ENCODE peak calls at places on chromosomes 4 and X, in five cellular contexts. F, M, L, H and G are unnamed samples.

GRCh38 chr4:142282870-142283431 is 563.1 kb downstream of the INPP4B start:
- DNase-seq in H (no peak), M (no peak), F (no peak), L (no peak), G (no peak)

GRCh38 chrX:84415155-84415554 is 87.1 kb downstream of the HDX start:
- DNase-seq in F (no peak), H (no peak), L (no peak), M (no peak), G (no peak)

GRCh38 chr4:7779194-7779768 is 160.4 kb downstream of the AFAP1 start:
- DNase-seq in M (no peak), L (no peak), H (no peak), F (no peak), G (no peak)

GRCh38 chrX:69424161-69424560 is 80.0 kb upstream of the NALF2 start:
- DNase-seq in H (no peak), M (no peak), F (no peak), L (no peak), G (no peak)

GRCh38 chr4:120769227-120769626 is 153.3 kb downstream of the PRDM5 start:
- DNase-seq in M (peak; percentile 1), F (no peak), L (no peak), H (no peak), G (no peak)

GRCh38 chr4:162866565-162866964 is 300.1 kb downstream of the NAF1 start:
- DNase-seq in H (no peak), L (no peak), F (no peak), M (no peak), G (no peak)

GRCh38 chr4:110287130-110287529 is 88.7 kb upstream of the ELOVL6 start:
- DNase-seq in M (peak; percentile 89), H (no peak), L (peak; percentile 69), F (no peak), G (peak; percentile 71)

GRCh38 chrX:39327255-39327654 is 526.0 kb downstream of the MID1IP1 start:
- DNase-seq in M (no peak), H (no peak), F (no peak), L (no peak), G (no peak)

GRCh38 chr4:62225972-62226371 is 1025.8 kb downstream of the ADGRL3 start:
- DNase-seq in M (no peak), H (no peak), F (no peak), L (no peak), G (no peak)

GRCh38 chrX:9542765-9543119 is 77.9 kb downstream of the TBL1X start:
- DNase-seq in M (no peak), H (no peak), F (no peak), L (no peak), G (no peak)

GRCh38 chr4:125115941-125116340 is 198.8 kb upstream of the FAT4 start:
- DNase-seq in M (no peak), L (no peak), H (no peak), F (no peak), G (no peak)

GRCh38 chrX:149508467-149508866 is 3.4 kb upstream of the IDS start:
- DNase-seq in H (no peak), F (no peak), M (no peak), L (no peak), G (no peak)

GRCh38 chr4:182886768-182887167 is 30.4 kb downstream of the DCTD start:
- DNase-seq in L (no peak), H (no peak), F (no peak), M (no peak), G (no peak)

GRCh38 chrX:22025751-22026150 is 6.4 kb upstream of the PHEX start:
- DNase-seq in H (no peak), L (no peak), M (no peak), F (no peak), G (no peak)

GRCh38 chr4:20430555-20430954 is 178.8 kb downstream of the SLIT2 start:
- DNase-seq in L (no peak), F (no peak), H (no peak), M (peak; percentile 12), G (no peak)

GRCh38 chr4:5839751-5840674 is 52.9 kb downstream of the CRMP1 start:
- DNase-seq in M (no peak), H (no peak), L (no peak), F (no peak), G (no peak)

GRCh38 chr4:108045687-108046024 is 56.0 kb downstream of the HADH start:
- DNase-seq in H (peak; percentile 76), M (peak; percentile 9), L (no peak), F (no peak), G (no peak)

GRCh38 chrX:107449490-107450175 is at the start of gene FRMPD3:
- DNase-seq in L (no peak), F (no peak), M (no peak), H (no peak), G (no peak)

GRCh38 chr4:74578329-74578728 is 133.4 kb downstream of the AREG start:
- DNase-seq in M (no peak), L (no peak), F (no peak), H (no peak), G (no peak)

GRCh38 chr4:48047421-48047844 is 30.9 kb downstream of the NIPAL1 start:
- DNase-seq in F (no peak), L (peak; percentile 65), H (no peak), M (no peak), G (peak; percentile 50)

GRCh38 chrX:39819921-39820849 is 277.6 kb downstream of the BCOR start:
- DNase-seq in H (no peak), L (no peak), M (no peak), F (no peak), G (no peak)

GRCh38 chr4:156695163-156695562 is 276.4 kb downstream of the PDGFC start:
- DNase-seq in M (no peak), F (no peak), L (no peak), H (no peak), G (no peak)

GRCh38 chr4:15656038-15656470 is 897 bp upstream of the FBXL5 start:
- DNase-seq in L (no peak), F (no peak), H (no peak), M (no peak), G (no peak)

GRCh38 chr4:150679018-150679766 is 97.2 kb downstream of the MAB21L2 start:
- DNase-seq in M (peak; percentile 35), H (no peak), L (no peak), F (no peak), G (no peak)

GRCh38 chr4:2964077-2964471 is 703 bp downstream of the GRK4 start:
- DNase-seq in M (no peak), H (no peak), F (no peak), L (no peak), G (peak; percentile 38)

GRCh38 chr4:139633661-139634060 is 32.0 kb upstream of the MGST2 start:
- DNase-seq in H (no peak), L (no peak), F (no peak), M (no peak), G (no peak)

GRCh38 chrX:136162827-136163427 is 15.6 kb downstream of the FHL1 start:
- DNase-seq in M (peak; percentile 45), H (no peak), F (no peak), L (peak; percentile 28), G (no peak)

GRCh38 chr4:63784822-63785221 is 624.4 kb downstream of the TECRL start:
- DNase-seq in H (no peak), M (no peak), F (no peak), L (no peak), G (no peak)

GRCh38 chr4:6767725-6768538 is 14.6 kb upstream of the KIAA0232 start:
- DNase-seq in M (no peak), H (no peak), F (no peak), L (no peak), G (no peak)

GRCh38 chr4:13892739-13893105 is 265.2 kb upstream of the BOD1L1 start:
- DNase-seq in M (no peak), F (no peak), L (no peak), H (no peak), G (no peak)

GRCh38 chr4:52825311-52826090 is 36.6 kb upstream of the RASL11B start:
- DNase-seq in H (no peak), F (no peak), M (no peak), L (no peak), G (no peak)

GRCh38 chr4:27381806-27382205 is 521.2 kb downstream of the STIM2 start:
- DNase-seq in M (no peak), L (no peak), F (no peak), H (no peak), G (no peak)

GRCh38 chr4:157722146-157722545 is 450.7 kb downstream of the GASK1B start:
- DNase-seq in L (no peak), H (no peak), F (no peak), M (peak; percentile 32), G (no peak)

GRCh38 chr4:56320293-56320692 is 67.0 kb downstream of the AASDH start:
- DNase-seq in L (no peak), F (no peak), M (peak; percentile 33), H (no peak), G (no peak)

GRCh38 chr4:61462451-61463326 is 262.6 kb downstream of the ADGRL3 start:
- DNase-seq in L (no peak), H (no peak), F (no peak), M (peak; percentile 89), G (no peak)

GRCh38 chrX:133639726-133640125 is 224.4 kb upstream of the GPC4 start:
- DNase-seq in H (no peak), M (no peak), F (no peak), L (no peak), G (no peak)

GRCh38 chr4:53461244-53461643 is 83.8 kb downstream of the FIP1L1 start:
- DNase-seq in M (no peak), F (no peak), H (no peak), L (no peak), G (no peak)

GRCh38 chr4:995311-996026 is 2.3 kb upstream of the SLC26A1 start:
- DNase-seq in H (peak; percentile 25), F (no peak), L (no peak), M (no peak), G (no peak)
- TF ChIP-seq CTCF in H (no peak), F (no peak), L (no peak), M (no peak), G (no peak)

DNA sequence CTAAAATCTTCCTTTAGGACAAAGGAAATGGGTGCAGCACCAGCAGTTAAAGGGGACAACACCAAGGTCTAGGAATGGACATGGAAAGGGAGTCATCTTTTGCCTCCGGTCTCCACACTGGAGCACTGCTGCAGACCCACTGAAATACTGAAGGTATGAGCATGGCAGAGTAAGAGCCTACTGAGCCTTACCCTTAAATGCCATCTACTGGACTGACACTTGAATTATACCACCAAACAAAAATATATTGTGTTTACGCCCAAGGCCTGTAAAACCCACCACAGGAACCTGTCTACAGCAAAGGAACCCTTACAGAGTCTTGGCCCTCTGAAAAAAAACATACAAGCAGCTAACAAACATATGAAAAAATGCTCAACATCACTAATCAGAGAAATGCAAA is 443.4 kb downstream of the CCSER1 start:
- DNase-seq in M (no peak), F (no peak), H (no peak), L (no peak), G (no peak)
- TF ChIP-seq CTCF in M (no peak), F (no peak), H (no peak), L (no peak), G (no peak)

GRCh38 chrX:47637546-47638195 is 7.9 kb upstream of the CFP start:
- DNase-seq in M (no peak), F (no peak), H (no peak), L (peak; percentile 74), G (peak; percentile 70)
- TF ChIP-seq CTCF in M (no peak), F (no peak), H (no peak), L (peak; percentile 3), G (peak; percentile 45)

DNA sequence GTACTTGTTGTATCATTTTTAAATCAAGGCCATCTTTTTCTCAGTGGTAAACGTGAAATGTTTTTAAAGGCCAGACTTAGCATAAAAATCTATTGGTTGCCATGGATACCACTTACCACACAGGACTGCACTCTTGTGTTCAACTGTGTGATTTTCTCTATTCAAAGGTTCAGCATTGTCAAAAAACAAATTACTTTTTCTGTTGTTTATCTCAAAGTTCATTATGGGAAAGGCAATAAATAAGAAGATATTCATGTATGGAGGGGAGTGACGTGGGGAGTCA is 231.0 kb upstream of the GATB start:
- DNase-seq in M (no peak), H (no peak), F (no peak), L (no peak), G (no peak)
- TF ChIP-seq CTCF in M (no peak), H (no peak), F (no peak), L (no peak), G (no peak)